ENCODE peak calls at places on chromosomes 5 and 9, in five cellular contexts. J is esophagus muscularis mucosa, A is activated B cell treated with CpG ODN at 0.5 μM for 24 hours, M is T-cell, R is endothelial cell. F is an unnamed sample.

GRCh38 chr9:33737811-33738606 is 57.4 kb upstream of the PRSS3 start:
- DNase-seq in J (no peak), A (no peak), M (no peak), R (peak), F (peak)

GRCh38 chr9:12916037-12916436 is 141.2 kb downstream of the LURAP1L start:
- DNase-seq in J (no peak), A (no peak), M (no peak), R (no peak), F (no peak)

GRCh38 chr9:100309992-100310391 is 42.8 kb downstream of the TEX10 start:
- DNase-seq in J (no peak), A (no peak), M (no peak), R (no peak), F (no peak)

GRCh38 chr5:132489051-132489770 is 1.4 kb downstream of the IRF1 start:
- DNase-seq in J (peak), A (peak), M (no peak), R (no peak), F (no peak)

GRCh38 chr5:93884254-93884653 is 142.9 kb upstream of the POU5F2 start:
- DNase-seq in J (no peak), A (no peak), M (no peak), R (no peak), F (no peak)

GRCh38 chr5:74396913-74397606 is 243.5 kb downstream of the ENC1 start:
- DNase-seq in J (peak), A (no peak), M (no peak), R (no peak), F (no peak)

GRCh38 chr5:138675998-138676397 is 77.2 kb upstream of the CTNNA1 start:
- DNase-seq in J (no peak), A (no peak), M (no peak), R (no peak), F (no peak)

GRCh38 chr5:172642511-172642910 is 1.4 kb downstream of the NEURL1B start:
- DNase-seq in J (no peak), A (no peak), M (no peak), R (no peak), F (no peak)

GRCh38 chr5:90134892-90135291 is 274.7 kb downstream of the CETN3 start:
- DNase-seq in J (no peak), A (no peak), M (no peak), R (no peak), F (no peak)

GRCh38 chr5:98308231-98308630 is 465.2 kb upstream of the RGMB start:
- DNase-seq in J (no peak), A (no peak), M (no peak), R (no peak), F (peak)

GRCh38 chr5:150541895-150542294 is 34.0 kb downstream of the NDST1 start:
- DNase-seq in J (no peak), A (no peak), M (no peak), R (no peak), F (no peak)

GRCh38 chr5:37553720-37554402 is 174.7 kb downstream of the WDR70 start:
- DNase-seq in J (no peak), A (no peak), M (no peak), R (no peak), F (no peak)